ENCODE peak calls at places on chromosomes 11 and 22, in five cellular contexts. One of them, this sample, is unnamed.

GRCh38 chr22:31451709-31452571 is 37.7 kb downstream of the EIF4ENIF1 start:
- DNase-seq in GM23338: peak
- DNase-seq in substantia nigra: no peak
- DNase-seq in CD4-positive, CD25-positive, alpha-beta regulatory T cell: peak
- DNase-seq in neural progenitor cell: peak
- DNase-seq in this sample: peak

GRCh38 chr22:22986640-22987039 is 83.7 kb upstream of the GNAZ start:
- DNase-seq in GM23338: no peak
- DNase-seq in substantia nigra: no peak
- DNase-seq in CD4-positive, CD25-positive, alpha-beta regulatory T cell: no peak
- DNase-seq in neural progenitor cell: no peak
- DNase-seq in this sample: no peak

GRCh38 chr11:283405-284080 is 5.3 kb downstream of the NLRP6 start:
- DNase-seq in GM23338: no peak
- DNase-seq in substantia nigra: no peak
- DNase-seq in CD4-positive, CD25-positive, alpha-beta regulatory T cell: no peak
- DNase-seq in neural progenitor cell: no peak
- DNase-seq in this sample: no peak

GRCh38 chr22:19785461-19786263 is 25.1 kb downstream of the TBX1 start:
- DNase-seq in GM23338: no peak
- DNase-seq in substantia nigra: no peak
- DNase-seq in CD4-positive, CD25-positive, alpha-beta regulatory T cell: no peak
- DNase-seq in neural progenitor cell: no peak
- DNase-seq in this sample: no peak

GRCh38 chr11:8325905-8326304 is 62.2 kb upstream of the LMO1 start:
- DNase-seq in GM23338: peak
- DNase-seq in substantia nigra: no peak
- DNase-seq in CD4-positive, CD25-positive, alpha-beta regulatory T cell: no peak
- DNase-seq in neural progenitor cell: no peak
- DNase-seq in this sample: no peak

GRCh38 chr22:27460596-27461347 is 340.8 kb downstream of the MN1 start:
- DNase-seq in GM23338: peak
- DNase-seq in substantia nigra: peak
- DNase-seq in CD4-positive, CD25-positive, alpha-beta regulatory T cell: no peak
- DNase-seq in neural progenitor cell: peak
- DNase-seq in this sample: peak

GRCh38 chr11:104570088-104570701 is 328.1 kb downstream of the CASP12 start:
- DNase-seq in GM23338: no peak
- DNase-seq in substantia nigra: no peak
- DNase-seq in CD4-positive, CD25-positive, alpha-beta regulatory T cell: no peak
- DNase-seq in neural progenitor cell: no peak
- DNase-seq in this sample: no peak

GRCh38 chr22:26671317-26672059 is 14.1 kb downstream of the MIAT start:
- DNase-seq in GM23338: peak
- DNase-seq in substantia nigra: no peak
- DNase-seq in CD4-positive, CD25-positive, alpha-beta regulatory T cell: peak
- DNase-seq in neural progenitor cell: no peak
- DNase-seq in this sample: no peak

GRCh38 chr11:85759915-85760314 is 51.0 kb downstream of the SYTL2 start:
- DNase-seq in GM23338: peak
- DNase-seq in substantia nigra: no peak
- DNase-seq in CD4-positive, CD25-positive, alpha-beta regulatory T cell: no peak
- DNase-seq in neural progenitor cell: no peak
- DNase-seq in this sample: peak

GRCh38 chr11:114348200-114349191 is 51.8 kb downstream of the C11orf71 start:
- DNase-seq in GM23338: peak
- DNase-seq in substantia nigra: peak
- DNase-seq in CD4-positive, CD25-positive, alpha-beta regulatory T cell: peak
- DNase-seq in neural progenitor cell: peak
- DNase-seq in this sample: peak

GRCh38 chr11:62985351-62985750 is 584 bp upstream of the SLC22A6 start:
- DNase-seq in GM23338: no peak
- DNase-seq in substantia nigra: no peak
- DNase-seq in CD4-positive, CD25-positive, alpha-beta regulatory T cell: no peak
- DNase-seq in neural progenitor cell: no peak
- DNase-seq in this sample: no peak

GRCh38 chr11:12263141-12263693 is 114.2 kb upstream of the PARVA start:
- DNase-seq in GM23338: no peak
- DNase-seq in substantia nigra: no peak
- DNase-seq in CD4-positive, CD25-positive, alpha-beta regulatory T cell: no peak
- DNase-seq in neural progenitor cell: no peak
- DNase-seq in this sample: no peak

GRCh38 chr11:119694334-119694733 is 34.7 kb downstream of the NECTIN1 start:
- DNase-seq in GM23338: no peak
- DNase-seq in substantia nigra: no peak
- DNase-seq in CD4-positive, CD25-positive, alpha-beta regulatory T cell: no peak
- DNase-seq in neural progenitor cell: no peak
- DNase-seq in this sample: no peak

GRCh38 chr22:45553333-45554039 is 50.8 kb downstream of the FBLN1 start:
- DNase-seq in GM23338: peak
- DNase-seq in substantia nigra: peak
- DNase-seq in CD4-positive, CD25-positive, alpha-beta regulatory T cell: peak
- DNase-seq in neural progenitor cell: peak
- DNase-seq in this sample: peak

GRCh38 chr22:31247726-31248125 is 35.6 kb downstream of the LIMK2 start:
- DNase-seq in GM23338: no peak
- DNase-seq in substantia nigra: no peak
- DNase-seq in CD4-positive, CD25-positive, alpha-beta regulatory T cell: no peak
- DNase-seq in neural progenitor cell: peak
- DNase-seq in this sample: no peak

GRCh38 chr11:3049430-3050243 is 7.6 kb downstream of the CARS1 start:
- DNase-seq in GM23338: no peak
- DNase-seq in substantia nigra: peak
- DNase-seq in CD4-positive, CD25-positive, alpha-beta regulatory T cell: peak
- DNase-seq in neural progenitor cell: no peak
- DNase-seq in this sample: peak

DNA sequence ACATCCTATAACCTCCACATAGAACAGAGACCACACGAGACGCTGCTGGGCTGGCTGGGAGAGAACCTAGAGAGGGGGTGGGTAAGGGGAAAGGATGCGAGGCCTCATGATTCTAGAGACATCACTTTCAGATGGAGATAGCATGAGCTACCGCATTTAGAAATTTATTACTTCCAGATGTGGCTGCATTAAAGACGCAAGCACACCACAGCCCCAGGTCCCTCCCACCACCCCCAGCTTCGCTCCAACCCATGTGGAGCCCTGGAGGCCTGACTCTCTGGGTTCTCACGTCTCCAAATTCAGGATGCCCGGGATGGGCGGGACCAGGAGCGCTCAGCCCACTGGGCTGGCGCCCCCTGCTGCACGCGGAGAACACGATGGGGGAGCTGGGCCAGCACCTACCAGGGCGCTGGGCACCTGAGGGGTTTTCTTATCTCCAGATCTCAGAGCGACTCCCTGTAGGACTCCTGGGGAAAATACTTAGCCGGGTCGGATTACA is 13.6 kb downstream of the MRPL21 start:
- DNase-seq in GM23338: peak
- DNase-seq in substantia nigra: no peak
- DNase-seq in CD4-positive, CD25-positive, alpha-beta regulatory T cell: no peak
- DNase-seq in neural progenitor cell: peak
- DNase-seq in this sample: peak
- H3K27ac ChIP-seq in GM23338: no peak
- H3K27ac ChIP-seq in substantia nigra: peak
- H3K27ac ChIP-seq in CD4-positive, CD25-positive, alpha-beta regulatory T cell: no peak
- H3K27ac ChIP-seq in neural progenitor cell: no peak
- H3K27ac ChIP-seq in this sample: peak

GRCh38 chr11:75334976-75335375 is 16.5 kb downstream of the ARRB1 start:
- DNase-seq in GM23338: peak
- DNase-seq in substantia nigra: no peak
- DNase-seq in CD4-positive, CD25-positive, alpha-beta regulatory T cell: no peak
- DNase-seq in neural progenitor cell: peak
- DNase-seq in this sample: no peak

GRCh38 chr11:75333022-75333806 is 18.2 kb downstream of the ARRB1 start:
- DNase-seq in GM23338: no peak
- DNase-seq in substantia nigra: no peak
- DNase-seq in CD4-positive, CD25-positive, alpha-beta regulatory T cell: no peak
- DNase-seq in neural progenitor cell: no peak
- DNase-seq in this sample: no peak

GRCh38 chr11:75333807-75334140 is 17.7 kb downstream of the ARRB1 start:
- DNase-seq in GM23338: no peak
- DNase-seq in substantia nigra: no peak
- DNase-seq in CD4-positive, CD25-positive, alpha-beta regulatory T cell: no peak
- DNase-seq in neural progenitor cell: no peak
- DNase-seq in this sample: no peak

GRCh38 chr11:75337195-75337654 is 14.2 kb downstream of the ARRB1 start:
- DNase-seq in GM23338: no peak
- DNase-seq in substantia nigra: no peak
- DNase-seq in CD4-positive, CD25-positive, alpha-beta regulatory T cell: no peak
- DNase-seq in neural progenitor cell: no peak
- DNase-seq in this sample: peak

DNA sequence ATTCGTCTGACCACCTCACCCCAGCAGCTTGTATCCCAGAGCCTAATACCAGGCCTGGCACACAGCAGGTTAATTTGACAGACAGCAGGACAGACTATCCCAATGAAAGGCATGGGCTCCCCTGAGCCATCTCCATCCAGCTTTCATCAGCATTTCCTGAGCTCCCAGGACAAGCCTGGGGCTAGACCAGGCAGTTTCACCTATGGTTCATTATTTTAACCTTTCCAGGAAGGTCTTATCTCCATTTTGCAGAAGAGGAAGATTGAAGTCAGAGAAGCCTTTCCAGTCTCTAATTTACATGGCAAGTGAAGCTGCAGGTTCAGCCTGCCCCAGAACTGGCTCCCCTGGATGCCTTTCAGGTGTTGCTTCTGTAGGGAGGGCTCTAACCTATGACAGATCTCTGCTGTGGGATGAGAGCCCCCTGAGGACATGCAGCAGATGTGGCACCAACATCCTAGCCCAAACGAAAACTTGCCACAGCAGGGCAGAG is 17.0 kb downstream of the ARRB1 start:
- DNase-seq in GM23338: no peak
- DNase-seq in substantia nigra: no peak
- DNase-seq in CD4-positive, CD25-positive, alpha-beta regulatory T cell: no peak
- DNase-seq in neural progenitor cell: no peak
- DNase-seq in this sample: no peak
- H3K27ac ChIP-seq in GM23338: peak
- H3K27ac ChIP-seq in substantia nigra: no peak
- H3K27ac ChIP-seq in CD4-positive, CD25-positive, alpha-beta regulatory T cell: no peak
- H3K27ac ChIP-seq in neural progenitor cell: no peak
- H3K27ac ChIP-seq in this sample: no peak

DNA sequence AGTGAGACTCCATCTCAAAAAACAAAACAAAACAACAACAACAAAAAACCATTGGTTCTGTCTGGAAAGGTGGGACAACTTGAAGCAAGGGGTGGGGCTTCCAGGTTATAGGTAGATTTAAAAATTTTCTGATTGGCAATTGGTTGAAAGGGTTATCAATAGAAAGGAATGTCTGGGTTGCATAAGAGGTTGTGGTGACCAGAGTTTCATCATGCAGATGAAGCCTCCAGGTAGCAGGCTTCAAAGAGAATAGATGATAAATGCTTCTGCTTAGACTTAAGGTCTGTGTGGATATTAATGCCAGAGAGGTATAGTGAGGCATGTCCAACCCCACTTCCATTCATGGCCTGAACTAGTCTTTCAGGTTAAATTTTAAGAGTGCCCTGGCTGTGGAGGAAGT is 116.6 kb downstream of the NAT10 start:
- DNase-seq in GM23338: no peak
- DNase-seq in substantia nigra: no peak
- DNase-seq in CD4-positive, CD25-positive, alpha-beta regulatory T cell: no peak
- DNase-seq in neural progenitor cell: no peak
- DNase-seq in this sample: no peak
- H3K27ac ChIP-seq in GM23338: no peak
- H3K27ac ChIP-seq in substantia nigra: no peak
- H3K27ac ChIP-seq in CD4-positive, CD25-positive, alpha-beta regulatory T cell: no peak
- H3K27ac ChIP-seq in neural progenitor cell: no peak
- H3K27ac ChIP-seq in this sample: no peak

DNA sequence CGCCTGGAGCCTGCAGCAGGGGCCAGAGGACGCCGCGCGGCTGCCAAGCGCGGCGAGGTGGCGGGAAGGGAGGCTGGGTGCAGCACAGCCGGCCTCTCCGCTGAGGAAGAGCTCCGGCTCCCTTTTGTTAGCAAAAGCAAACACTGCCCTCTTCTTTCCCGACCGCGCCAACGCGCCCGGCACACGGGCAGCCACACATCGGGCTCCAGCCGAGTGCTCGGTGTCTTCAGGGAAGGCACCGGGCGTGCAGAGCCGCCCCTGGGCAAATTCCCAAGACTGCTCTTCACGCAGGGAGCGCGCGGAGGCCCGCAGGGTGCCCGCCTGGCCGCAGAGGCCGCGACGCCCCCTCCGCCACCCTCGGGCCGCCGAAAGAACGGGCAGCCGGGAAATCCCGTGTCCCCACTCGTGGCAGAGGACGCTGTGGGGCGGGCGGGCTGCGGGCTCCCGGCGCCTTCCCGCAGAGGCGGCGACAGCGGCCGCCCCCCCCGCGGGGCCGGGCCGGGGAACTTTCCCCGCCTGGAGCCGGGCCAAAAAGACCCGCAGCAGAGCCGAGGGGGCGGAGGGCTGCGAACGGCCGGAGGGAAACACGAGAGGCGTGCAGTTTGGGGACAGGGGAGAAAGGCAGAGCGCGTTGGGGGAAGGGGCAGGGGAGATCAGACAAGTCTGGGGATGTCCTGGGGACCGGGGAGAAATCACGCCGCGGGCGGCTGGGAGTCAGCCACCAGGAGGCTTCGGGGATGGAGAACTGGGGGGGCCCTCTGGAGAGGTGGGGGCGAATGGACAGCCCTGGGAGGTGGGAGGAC is 931 bp downstream of the CADM1 start:
- DNase-seq in GM23338: peak
- DNase-seq in substantia nigra: peak
- DNase-seq in CD4-positive, CD25-positive, alpha-beta regulatory T cell: no peak
- DNase-seq in neural progenitor cell: peak
- DNase-seq in this sample: peak
- H3K27ac ChIP-seq in GM23338: no peak
- H3K27ac ChIP-seq in substantia nigra: peak
- H3K27ac ChIP-seq in CD4-positive, CD25-positive, alpha-beta regulatory T cell: no peak
- H3K27ac ChIP-seq in neural progenitor cell: no peak
- H3K27ac ChIP-seq in this sample: no peak

GRCh38 chr22:49998718-49999062 is 13.9 kb downstream of the IL17REL start:
- DNase-seq in GM23338: no peak
- DNase-seq in substantia nigra: no peak
- DNase-seq in CD4-positive, CD25-positive, alpha-beta regulatory T cell: no peak
- DNase-seq in neural progenitor cell: no peak
- DNase-seq in this sample: no peak

GRCh38 chr22:49999063-49999900 is 13.3 kb downstream of the IL17REL start:
- DNase-seq in GM23338: peak
- DNase-seq in substantia nigra: no peak
- DNase-seq in CD4-positive, CD25-positive, alpha-beta regulatory T cell: no peak
- DNase-seq in neural progenitor cell: peak
- DNase-seq in this sample: peak

GRCh38 chr22:50001388-50002231 is 11.0 kb downstream of the IL17REL start:
- DNase-seq in GM23338: no peak
- DNase-seq in substantia nigra: no peak
- DNase-seq in CD4-positive, CD25-positive, alpha-beta regulatory T cell: no peak
- DNase-seq in neural progenitor cell: peak
- DNase-seq in this sample: no peak

GRCh38 chr22:50000587-50001387 is 11.8 kb downstream of the IL17REL start:
- DNase-seq in GM23338: no peak
- DNase-seq in substantia nigra: no peak
- DNase-seq in CD4-positive, CD25-positive, alpha-beta regulatory T cell: no peak
- DNase-seq in neural progenitor cell: no peak
- DNase-seq in this sample: no peak

GRCh38 chr22:49999901-50000586 is 12.5 kb downstream of the IL17REL start:
- DNase-seq in GM23338: peak
- DNase-seq in substantia nigra: no peak
- DNase-seq in CD4-positive, CD25-positive, alpha-beta regulatory T cell: no peak
- DNase-seq in neural progenitor cell: no peak
- DNase-seq in this sample: no peak
- H3K27ac ChIP-seq in GM23338: no peak
- H3K27ac ChIP-seq in substantia nigra: no peak
- H3K27ac ChIP-seq in CD4-positive, CD25-positive, alpha-beta regulatory T cell: no peak
- H3K27ac ChIP-seq in neural progenitor cell: no peak
- H3K27ac ChIP-seq in this sample: no peak